ENCODE peak calls at places on chromosomes 5 and 9, in ten cellular contexts. One of them, this sample, is unnamed.

GRCh38 chr9:112174965-112175795 is at the start of gene SUSD1:
- DNase-seq in mucosa of gallbladder: no peak
- DNase-seq in dorsolateral prefrontal cortex: no peak
- DNase-seq in AG08395: no peak
- DNase-seq in stimulated activated naive CD4-positive, alpha-beta T cell: no peak
- DNase-seq in mesothelial cell of epicardium: peak; percentile 63
- DNase-seq in activated T-helper 9 cell treated with anti-CD3 and anti-CD28 coated beads, Interleukin-2, amount 50 U/mL, for 16 hours: no peak
- DNase-seq in tibial artery: no peak
- DNase-seq in psoas muscle: peak; percentile 41
- DNase-seq in NT2/D1: no peak
- DNase-seq in this sample: no peak

GRCh38 chr9:19512432-19512831 is 103.6 kb downstream of the ACER2 start:
- DNase-seq in mucosa of gallbladder: no peak
- DNase-seq in dorsolateral prefrontal cortex: no peak
- DNase-seq in AG08395: no peak
- DNase-seq in stimulated activated naive CD4-positive, alpha-beta T cell: no peak
- DNase-seq in mesothelial cell of epicardium: no peak
- DNase-seq in activated T-helper 9 cell treated with anti-CD3 and anti-CD28 coated beads, Interleukin-2, amount 50 U/mL, for 16 hours: no peak
- DNase-seq in tibial artery: no peak
- DNase-seq in psoas muscle: no peak
- DNase-seq in NT2/D1: no peak
- DNase-seq in this sample: no peak

GRCh38 chr5:66949066-66949465 is 247.5 kb downstream of the CD180 start:
- DNase-seq in mucosa of gallbladder: no peak
- DNase-seq in dorsolateral prefrontal cortex: no peak
- DNase-seq in AG08395: no peak
- DNase-seq in stimulated activated naive CD4-positive, alpha-beta T cell: no peak
- DNase-seq in mesothelial cell of epicardium: no peak
- DNase-seq in activated T-helper 9 cell treated with anti-CD3 and anti-CD28 coated beads, Interleukin-2, amount 50 U/mL, for 16 hours: no peak
- DNase-seq in tibial artery: no peak
- DNase-seq in psoas muscle: no peak
- DNase-seq in NT2/D1: no peak
- DNase-seq in this sample: no peak

GRCh38 chr5:137563646-137564474 is 64.7 kb upstream of the SPOCK1 start:
- DNase-seq in mucosa of gallbladder: no peak
- DNase-seq in dorsolateral prefrontal cortex: no peak
- DNase-seq in AG08395: peak; percentile 80
- DNase-seq in stimulated activated naive CD4-positive, alpha-beta T cell: no peak
- DNase-seq in mesothelial cell of epicardium: no peak
- DNase-seq in activated T-helper 9 cell treated with anti-CD3 and anti-CD28 coated beads, Interleukin-2, amount 50 U/mL, for 16 hours: no peak
- DNase-seq in tibial artery: no peak
- DNase-seq in psoas muscle: no peak
- DNase-seq in NT2/D1: no peak
- DNase-seq in this sample: peak; percentile 99

GRCh38 chr5:153584561-153585359 is 94.3 kb downstream of the GRIA1 start:
- DNase-seq in mucosa of gallbladder: no peak
- DNase-seq in dorsolateral prefrontal cortex: no peak
- DNase-seq in AG08395: peak; percentile 25
- DNase-seq in stimulated activated naive CD4-positive, alpha-beta T cell: no peak
- DNase-seq in mesothelial cell of epicardium: no peak
- DNase-seq in activated T-helper 9 cell treated with anti-CD3 and anti-CD28 coated beads, Interleukin-2, amount 50 U/mL, for 16 hours: no peak
- DNase-seq in tibial artery: no peak
- DNase-seq in psoas muscle: no peak
- DNase-seq in NT2/D1: no peak
- DNase-seq in this sample: peak; percentile 71

GRCh38 chr9:109806506-109807115 is 26.6 kb downstream of the PALM2AKAP2 start:
- DNase-seq in mucosa of gallbladder: no peak
- DNase-seq in dorsolateral prefrontal cortex: no peak
- DNase-seq in AG08395: peak; percentile 55
- DNase-seq in stimulated activated naive CD4-positive, alpha-beta T cell: no peak
- DNase-seq in mesothelial cell of epicardium: no peak
- DNase-seq in activated T-helper 9 cell treated with anti-CD3 and anti-CD28 coated beads, Interleukin-2, amount 50 U/mL, for 16 hours: no peak
- DNase-seq in tibial artery: no peak
- DNase-seq in psoas muscle: no peak
- DNase-seq in NT2/D1: no peak
- DNase-seq in this sample: peak; percentile 84

GRCh38 chr5:103587185-103587748 is 24.7 kb upstream of the NUDT12 start:
- DNase-seq in mucosa of gallbladder: no peak
- DNase-seq in dorsolateral prefrontal cortex: no peak
- DNase-seq in AG08395: peak; percentile 18
- DNase-seq in stimulated activated naive CD4-positive, alpha-beta T cell: no peak
- DNase-seq in mesothelial cell of epicardium: no peak
- DNase-seq in activated T-helper 9 cell treated with anti-CD3 and anti-CD28 coated beads, Interleukin-2, amount 50 U/mL, for 16 hours: no peak
- DNase-seq in tibial artery: no peak
- DNase-seq in psoas muscle: no peak
- DNase-seq in NT2/D1: no peak
- DNase-seq in this sample: peak; percentile 20

GRCh38 chr9:135526730-135527571 is 5.7 kb downstream of the LCN1 start:
- DNase-seq in mucosa of gallbladder: no peak
- DNase-seq in dorsolateral prefrontal cortex: no peak
- DNase-seq in AG08395: no peak
- DNase-seq in stimulated activated naive CD4-positive, alpha-beta T cell: no peak
- DNase-seq in mesothelial cell of epicardium: peak; percentile 34
- DNase-seq in activated T-helper 9 cell treated with anti-CD3 and anti-CD28 coated beads, Interleukin-2, amount 50 U/mL, for 16 hours: no peak
- DNase-seq in tibial artery: peak; percentile 57
- DNase-seq in psoas muscle: no peak
- DNase-seq in NT2/D1: no peak
- DNase-seq in this sample: no peak

GRCh38 chr5:38670878-38671277 is 114.4 kb upstream of the LIFR start:
- DNase-seq in mucosa of gallbladder: no peak
- DNase-seq in dorsolateral prefrontal cortex: peak; percentile 77
- DNase-seq in AG08395: peak; percentile 12
- DNase-seq in stimulated activated naive CD4-positive, alpha-beta T cell: no peak
- DNase-seq in mesothelial cell of epicardium: no peak
- DNase-seq in activated T-helper 9 cell treated with anti-CD3 and anti-CD28 coated beads, Interleukin-2, amount 50 U/mL, for 16 hours: no peak
- DNase-seq in tibial artery: no peak
- DNase-seq in psoas muscle: peak; percentile 25
- DNase-seq in NT2/D1: no peak
- DNase-seq in this sample: peak; percentile 60

GRCh38 chr5:82419559-82420332 is 141.6 kb upstream of the RPS23 start:
- DNase-seq in mucosa of gallbladder: no peak
- DNase-seq in dorsolateral prefrontal cortex: no peak
- DNase-seq in AG08395: no peak
- DNase-seq in stimulated activated naive CD4-positive, alpha-beta T cell: no peak
- DNase-seq in mesothelial cell of epicardium: no peak
- DNase-seq in activated T-helper 9 cell treated with anti-CD3 and anti-CD28 coated beads, Interleukin-2, amount 50 U/mL, for 16 hours: no peak
- DNase-seq in tibial artery: no peak
- DNase-seq in psoas muscle: no peak
- DNase-seq in NT2/D1: no peak
- DNase-seq in this sample: no peak

GRCh38 chr5:115551415-115551814 is 6.8 kb upstream of the FEM1C start:
- DNase-seq in mucosa of gallbladder: no peak
- DNase-seq in dorsolateral prefrontal cortex: no peak
- DNase-seq in AG08395: peak; percentile 49
- DNase-seq in stimulated activated naive CD4-positive, alpha-beta T cell: no peak
- DNase-seq in mesothelial cell of epicardium: no peak
- DNase-seq in activated T-helper 9 cell treated with anti-CD3 and anti-CD28 coated beads, Interleukin-2, amount 50 U/mL, for 16 hours: no peak
- DNase-seq in tibial artery: no peak
- DNase-seq in psoas muscle: no peak
- DNase-seq in NT2/D1: no peak
- DNase-seq in this sample: peak; percentile 25

GRCh38 chr9:130846487-130847305 is 11.6 kb downstream of the ABL1 start:
- DNase-seq in mucosa of gallbladder: peak; percentile 48
- DNase-seq in dorsolateral prefrontal cortex: no peak
- DNase-seq in AG08395: peak; percentile 46
- DNase-seq in stimulated activated naive CD4-positive, alpha-beta T cell: no peak
- DNase-seq in mesothelial cell of epicardium: no peak
- DNase-seq in activated T-helper 9 cell treated with anti-CD3 and anti-CD28 coated beads, Interleukin-2, amount 50 U/mL, for 16 hours: no peak
- DNase-seq in tibial artery: peak; percentile 78
- DNase-seq in psoas muscle: peak; percentile 61
- DNase-seq in NT2/D1: no peak
- DNase-seq in this sample: peak; percentile 65

GRCh38 chr5:177601577-177602457 is 1.9 kb downstream of the B4GALT7 start:
- DNase-seq in mucosa of gallbladder: no peak
- DNase-seq in dorsolateral prefrontal cortex: no peak
- DNase-seq in AG08395: no peak
- DNase-seq in stimulated activated naive CD4-positive, alpha-beta T cell: no peak
- DNase-seq in mesothelial cell of epicardium: no peak
- DNase-seq in activated T-helper 9 cell treated with anti-CD3 and anti-CD28 coated beads, Interleukin-2, amount 50 U/mL, for 16 hours: no peak
- DNase-seq in tibial artery: no peak
- DNase-seq in psoas muscle: no peak
- DNase-seq in NT2/D1: no peak
- DNase-seq in this sample: no peak

GRCh38 chr5:103469288-103470065 is 93.1 kb downstream of the NUDT12 start:
- DNase-seq in mucosa of gallbladder: no peak
- DNase-seq in dorsolateral prefrontal cortex: no peak
- DNase-seq in AG08395: peak; percentile 17
- DNase-seq in stimulated activated naive CD4-positive, alpha-beta T cell: no peak
- DNase-seq in mesothelial cell of epicardium: no peak
- DNase-seq in activated T-helper 9 cell treated with anti-CD3 and anti-CD28 coated beads, Interleukin-2, amount 50 U/mL, for 16 hours: no peak
- DNase-seq in tibial artery: no peak
- DNase-seq in psoas muscle: no peak
- DNase-seq in NT2/D1: no peak
- DNase-seq in this sample: peak; percentile 50

GRCh38 chr9:134422301-134422700 is 96.0 kb downstream of the RXRA start:
- DNase-seq in mucosa of gallbladder: peak; percentile 80
- DNase-seq in dorsolateral prefrontal cortex: no peak
- DNase-seq in AG08395: peak; percentile 70
- DNase-seq in stimulated activated naive CD4-positive, alpha-beta T cell: no peak
- DNase-seq in mesothelial cell of epicardium: no peak
- DNase-seq in activated T-helper 9 cell treated with anti-CD3 and anti-CD28 coated beads, Interleukin-2, amount 50 U/mL, for 16 hours: no peak
- DNase-seq in tibial artery: no peak
- DNase-seq in psoas muscle: peak; percentile 51
- DNase-seq in NT2/D1: no peak
- DNase-seq in this sample: no peak

GRCh38 chr9:7368410-7369292 is 430.9 kb downstream of the DMAC1 start:
- DNase-seq in mucosa of gallbladder: no peak
- DNase-seq in dorsolateral prefrontal cortex: no peak
- DNase-seq in AG08395: peak; percentile 55
- DNase-seq in stimulated activated naive CD4-positive, alpha-beta T cell: no peak
- DNase-seq in mesothelial cell of epicardium: no peak
- DNase-seq in activated T-helper 9 cell treated with anti-CD3 and anti-CD28 coated beads, Interleukin-2, amount 50 U/mL, for 16 hours: no peak
- DNase-seq in tibial artery: no peak
- DNase-seq in psoas muscle: no peak
- DNase-seq in NT2/D1: no peak
- DNase-seq in this sample: peak; percentile 80

GRCh38 chr5:72555871-72556270 is 48.7 kb upstream of the ZNF366 start:
- DNase-seq in mucosa of gallbladder: no peak
- DNase-seq in dorsolateral prefrontal cortex: no peak
- DNase-seq in AG08395: no peak
- DNase-seq in stimulated activated naive CD4-positive, alpha-beta T cell: no peak
- DNase-seq in mesothelial cell of epicardium: no peak
- DNase-seq in activated T-helper 9 cell treated with anti-CD3 and anti-CD28 coated beads, Interleukin-2, amount 50 U/mL, for 16 hours: no peak
- DNase-seq in tibial artery: no peak
- DNase-seq in psoas muscle: no peak
- DNase-seq in NT2/D1: no peak
- DNase-seq in this sample: no peak

GRCh38 chr5:40877371-40877988 is 31.8 kb upstream of the C7 start:
- DNase-seq in mucosa of gallbladder: no peak
- DNase-seq in dorsolateral prefrontal cortex: no peak
- DNase-seq in AG08395: no peak
- DNase-seq in stimulated activated naive CD4-positive, alpha-beta T cell: no peak
- DNase-seq in mesothelial cell of epicardium: no peak
- DNase-seq in activated T-helper 9 cell treated with anti-CD3 and anti-CD28 coated beads, Interleukin-2, amount 50 U/mL, for 16 hours: no peak
- DNase-seq in tibial artery: no peak
- DNase-seq in psoas muscle: no peak
- DNase-seq in NT2/D1: no peak
- DNase-seq in this sample: no peak

GRCh38 chr9:127446720-127447415 is 4.3 kb downstream of the RPL12 start:
- DNase-seq in mucosa of gallbladder: no peak
- DNase-seq in dorsolateral prefrontal cortex: no peak
- DNase-seq in AG08395: no peak
- DNase-seq in stimulated activated naive CD4-positive, alpha-beta T cell: no peak
- DNase-seq in mesothelial cell of epicardium: no peak
- DNase-seq in activated T-helper 9 cell treated with anti-CD3 and anti-CD28 coated beads, Interleukin-2, amount 50 U/mL, for 16 hours: no peak
- DNase-seq in tibial artery: no peak
- DNase-seq in psoas muscle: no peak
- DNase-seq in NT2/D1: no peak
- DNase-seq in this sample: no peak

GRCh38 chr5:172777381-172778222 is 6.6 kb upstream of the DUSP1 start:
- DNase-seq in mucosa of gallbladder: peak; percentile 92
- DNase-seq in dorsolateral prefrontal cortex: peak; percentile 59
- DNase-seq in AG08395: peak; percentile 88
- DNase-seq in stimulated activated naive CD4-positive, alpha-beta T cell: peak; percentile 74
- DNase-seq in mesothelial cell of epicardium: no peak
- DNase-seq in activated T-helper 9 cell treated with anti-CD3 and anti-CD28 coated beads, Interleukin-2, amount 50 U/mL, for 16 hours: peak; percentile 80
- DNase-seq in tibial artery: peak; percentile 95
- DNase-seq in psoas muscle: peak; percentile 94
- DNase-seq in NT2/D1: no peak
- DNase-seq in this sample: peak; percentile 89

GRCh38 chr5:57937025-57937424 is 454.4 kb upstream of the ACTBL2 start:
- DNase-seq in mucosa of gallbladder: no peak
- DNase-seq in dorsolateral prefrontal cortex: no peak
- DNase-seq in AG08395: peak; percentile 25
- DNase-seq in stimulated activated naive CD4-positive, alpha-beta T cell: no peak
- DNase-seq in mesothelial cell of epicardium: no peak
- DNase-seq in activated T-helper 9 cell treated with anti-CD3 and anti-CD28 coated beads, Interleukin-2, amount 50 U/mL, for 16 hours: no peak
- DNase-seq in tibial artery: no peak
- DNase-seq in psoas muscle: no peak
- DNase-seq in NT2/D1: no peak
- DNase-seq in this sample: peak; percentile 64

GRCh38 chr5:152116926-152117325 is 192.3 kb upstream of the GLRA1 start:
- DNase-seq in mucosa of gallbladder: no peak
- DNase-seq in dorsolateral prefrontal cortex: no peak
- DNase-seq in AG08395: no peak
- DNase-seq in stimulated activated naive CD4-positive, alpha-beta T cell: no peak
- DNase-seq in mesothelial cell of epicardium: no peak
- DNase-seq in activated T-helper 9 cell treated with anti-CD3 and anti-CD28 coated beads, Interleukin-2, amount 50 U/mL, for 16 hours: no peak
- DNase-seq in tibial artery: no peak
- DNase-seq in psoas muscle: no peak
- DNase-seq in NT2/D1: no peak
- DNase-seq in this sample: no peak

GRCh38 chr5:43039468-43040286 is 442 bp downstream of the ANXA2R start:
- DNase-seq in mucosa of gallbladder: peak; percentile 58
- DNase-seq in dorsolateral prefrontal cortex: no peak
- DNase-seq in AG08395: peak; percentile 24
- DNase-seq in stimulated activated naive CD4-positive, alpha-beta T cell: peak; percentile 51
- DNase-seq in mesothelial cell of epicardium: peak; percentile 65
- DNase-seq in activated T-helper 9 cell treated with anti-CD3 and anti-CD28 coated beads, Interleukin-2, amount 50 U/mL, for 16 hours: peak; percentile 55
- DNase-seq in tibial artery: peak; percentile 83
- DNase-seq in psoas muscle: peak; percentile 75
- DNase-seq in NT2/D1: no peak
- DNase-seq in this sample: peak; percentile 87

GRCh38 chr5:13591621-13592020 is 352.9 kb downstream of the DNAH5 start:
- DNase-seq in mucosa of gallbladder: no peak
- DNase-seq in dorsolateral prefrontal cortex: no peak
- DNase-seq in AG08395: peak; percentile 61
- DNase-seq in stimulated activated naive CD4-positive, alpha-beta T cell: no peak
- DNase-seq in mesothelial cell of epicardium: no peak
- DNase-seq in activated T-helper 9 cell treated with anti-CD3 and anti-CD28 coated beads, Interleukin-2, amount 50 U/mL, for 16 hours: no peak
- DNase-seq in tibial artery: no peak
- DNase-seq in psoas muscle: no peak
- DNase-seq in NT2/D1: no peak
- DNase-seq in this sample: peak; percentile 80

GRCh38 chr5:61467766-61468482 is 135.9 kb downstream of the ZSWIM6 start:
- DNase-seq in mucosa of gallbladder: no peak
- DNase-seq in dorsolateral prefrontal cortex: no peak
- DNase-seq in AG08395: no peak
- DNase-seq in stimulated activated naive CD4-positive, alpha-beta T cell: no peak
- DNase-seq in mesothelial cell of epicardium: no peak
- DNase-seq in activated T-helper 9 cell treated with anti-CD3 and anti-CD28 coated beads, Interleukin-2, amount 50 U/mL, for 16 hours: no peak
- DNase-seq in tibial artery: no peak
- DNase-seq in psoas muscle: no peak
- DNase-seq in NT2/D1: no peak
- DNase-seq in this sample: peak; percentile 62

GRCh38 chr5:127804886-127805426 is 101.8 kb downstream of the CCDC192 start:
- DNase-seq in mucosa of gallbladder: no peak
- DNase-seq in dorsolateral prefrontal cortex: no peak
- DNase-seq in AG08395: no peak
- DNase-seq in stimulated activated naive CD4-positive, alpha-beta T cell: no peak
- DNase-seq in mesothelial cell of epicardium: no peak
- DNase-seq in activated T-helper 9 cell treated with anti-CD3 and anti-CD28 coated beads, Interleukin-2, amount 50 U/mL, for 16 hours: no peak
- DNase-seq in tibial artery: no peak
- DNase-seq in psoas muscle: no peak
- DNase-seq in NT2/D1: no peak
- DNase-seq in this sample: peak; percentile 39

GRCh38 chr5:57772512-57772911 is 289.9 kb upstream of the ACTBL2 start:
- DNase-seq in mucosa of gallbladder: no peak
- DNase-seq in dorsolateral prefrontal cortex: no peak
- DNase-seq in AG08395: no peak
- DNase-seq in stimulated activated naive CD4-positive, alpha-beta T cell: no peak
- DNase-seq in mesothelial cell of epicardium: no peak
- DNase-seq in activated T-helper 9 cell treated with anti-CD3 and anti-CD28 coated beads, Interleukin-2, amount 50 U/mL, for 16 hours: no peak
- DNase-seq in tibial artery: no peak
- DNase-seq in psoas muscle: no peak
- DNase-seq in NT2/D1: no peak
- DNase-seq in this sample: no peak

GRCh38 chr5:117065161-117065560 is 490.5 kb upstream of the SEMA6A start:
- DNase-seq in mucosa of gallbladder: no peak
- DNase-seq in dorsolateral prefrontal cortex: no peak
- DNase-seq in AG08395: no peak
- DNase-seq in stimulated activated naive CD4-positive, alpha-beta T cell: no peak
- DNase-seq in mesothelial cell of epicardium: no peak
- DNase-seq in activated T-helper 9 cell treated with anti-CD3 and anti-CD28 coated beads, Interleukin-2, amount 50 U/mL, for 16 hours: no peak
- DNase-seq in tibial artery: no peak
- DNase-seq in psoas muscle: no peak
- DNase-seq in NT2/D1: no peak
- DNase-seq in this sample: no peak